ENCODE peak calls at places on chromosomes 12 and 14, in ten cellular contexts. O is HFF-Myc; X is breast epithelium; V is SK-N-SH; E is hepatic stellate cell; Z is GM12892; T is effector memory CD4-positive, alpha-beta T cell; D is activated CD4-positive, alpha-beta T cell treated with anti-CD3 and anti-CD28 coated beads, Interleukin-2, amount 50 U/mL, for 1 hour; Y is vagina; H is activated gamma-delta T cell. Q is an unnamed sample.

GRCh38 chr14:49908433-49908782 is 15.5 kb downstream of the ARF6 start:
- DNase-seq in E (peak), T (no peak), V (no peak), H (no peak), D (no peak), Y (no peak), Z (no peak), O (no peak), X (no peak), Q (no peak)

GRCh38 chr12:53510181-53510812 is 3.0 kb upstream of the NPFF start:
- DNase-seq in T (no peak), D (no peak), E (no peak), O (no peak), V (no peak), X (no peak), H (no peak), Y (no peak), Z (no peak), Q (no peak)

GRCh38 chr14:22892488-22892887 is 9.5 kb downstream of the REM2 start:
- DNase-seq in Y (no peak), T (no peak), X (no peak), V (no peak), O (no peak), H (no peak), E (no peak), D (no peak), Z (no peak), Q (no peak)

GRCh38 chr12:131116437-131117117 is 162.9 kb downstream of the ADGRD1 start:
- DNase-seq in Z (no peak), Y (no peak), X (peak), O (no peak), E (peak), T (no peak), V (peak), H (no peak), D (no peak), Q (no peak)

GRCh38 chr12:49227701-49228100 is 37.2 kb upstream of the TUBA1C start:
- DNase-seq in V (no peak), D (no peak), O (no peak), Z (no peak), H (no peak), E (no peak), X (no peak), T (no peak), Y (no peak), Q (no peak)

GRCh38 chr12:113242018-113242418 is 20.8 kb downstream of the TPCN1 start:
- DNase-seq in V (no peak), O (peak), H (no peak), Z (no peak), D (no peak), T (no peak), X (peak), E (no peak), Y (no peak), Q (no peak)

GRCh38 chr14:31172084-31172483 is 35.5 kb downstream of the HECTD1 start:
- DNase-seq in O (no peak), X (no peak), V (no peak), Y (no peak), E (no peak), D (no peak), Z (no peak), H (no peak), T (no peak), Q (no peak)

GRCh38 chr12:5076761-5077160 is 33.1 kb downstream of the KCNA5 start:
- DNase-seq in D (no peak), E (no peak), Y (no peak), O (no peak), Z (no peak), X (peak), V (no peak), H (no peak), T (no peak), Q (no peak)

GRCh38 chr12:70043490-70044138 is 199.6 kb upstream of the CNOT2 start:
- DNase-seq in H (no peak), V (no peak), O (no peak), E (no peak), Z (no peak), D (no peak), X (no peak), T (no peak), Y (no peak), Q (no peak)

GRCh38 chr12:6560501-6561205 is 4.8 kb upstream of the IFFO1 start:
- DNase-seq in E (no peak), Z (no peak), H (no peak), X (no peak), T (no peak), D (no peak), V (no peak), Y (no peak), O (no peak), Q (no peak)

GRCh38 chr14:100955201-100955600 is 51.7 kb upstream of the RTL1 start:
- DNase-seq in T (no peak), V (no peak), X (no peak), H (no peak), E (no peak), Z (no peak), Y (no peak), O (no peak), D (no peak), Q (no peak)

GRCh38 chr12:19527876-19528275 is 88.6 kb downstream of the AEBP2 start:
- DNase-seq in T (no peak), O (no peak), H (no peak), Y (no peak), Z (no peak), D (no peak), V (no peak), X (no peak), E (no peak), Q (no peak)

GRCh38 chr12:63028951-63029350 is 94.0 kb upstream of the PPM1H start:
- DNase-seq in T (no peak), Y (no peak), X (no peak), O (no peak), Z (no peak), H (no peak), V (no peak), E (no peak), D (no peak), Q (no peak)

GRCh38 chr14:50823763-50824636 is 7.0 kb downstream of the NIN start:
- DNase-seq in Y (no peak), O (no peak), Z (no peak), D (no peak), X (no peak), T (no peak), H (no peak), V (no peak), E (no peak), Q (no peak)

GRCh38 chr14:95527392-95528002 is 7.4 kb upstream of the GLRX5 start:
- DNase-seq in D (peak), Y (no peak), H (no peak), V (peak), T (no peak), Z (no peak), O (no peak), E (peak), X (no peak), Q (no peak)

GRCh38 chr12:6435941-6436715 is 8.6 kb upstream of the CD27 start:
- DNase-seq in Y (no peak), E (no peak), O (no peak), V (no peak), D (no peak), X (no peak), T (no peak), H (no peak), Z (no peak), Q (no peak)

GRCh38 chr14:68441532-68441931 is 351.3 kb downstream of the ZFP36L1 start:
- DNase-seq in X (no peak), Z (no peak), D (no peak), V (no peak), E (no peak), H (no peak), O (no peak), T (no peak), Y (no peak), Q (no peak)

Q was measured in glomerular endothelial cell.